ENCODE peak calls at places on chromosomes 5 and 9, in eight cellular contexts. V, O, B, T, D, Y, L and K are unnamed samples. For H3K4me1, the result is how much of the 10 kb centered on the place peaks cover.

GRCh38 chr5:175828676-175829075 is 42.7 kb upstream of the CPLX2 start:
- DNase-seq in V (no peak), O (no peak), B (no peak), T (no peak), D (no peak), Y (no peak), L (no peak), K (no peak)

GRCh38 chr5:43193171-43193951 is 1.3 kb downstream of the NIM1K start:
- DNase-seq in V (peak), O (peak), B (no peak), T (peak), D (no peak), Y (no peak), L (no peak), K (no peak)

GRCh38 chr5:180069589-180070247 is 1.8 kb downstream of the RNF130 start:
- DNase-seq in V (no peak), O (no peak), B (no peak), T (no peak), D (no peak), Y (no peak), L (no peak), K (no peak)

GRCh38 chr9:112655633-112656032 is 62.3 kb downstream of the INIP start:
- DNase-seq in V (no peak), O (no peak), B (no peak), T (no peak), D (no peak), Y (no peak), L (no peak), K (no peak)

GRCh38 chr9:116278326-116278725 is 124.7 kb downstream of the PAPPA start:
- DNase-seq in V (no peak), O (no peak), B (no peak), T (no peak), D (no peak), Y (no peak), L (no peak), K (no peak)

GRCh38 chr5:36786613-36787012 is 90.0 kb upstream of the NIPBL start:
- DNase-seq in V (no peak), O (no peak), B (no peak), T (no peak), D (no peak), Y (no peak), L (no peak), K (no peak)

GRCh38 chr5:52693279-52693678 is 94.4 kb upstream of the ITGA1 start:
- DNase-seq in V (no peak), O (peak), B (no peak), T (no peak), D (no peak), Y (no peak), L (no peak), K (no peak)

GRCh38 chr5:10338996-10339903 is 14.2 kb upstream of the MARCHF6 start:
- DNase-seq in V (no peak), O (no peak), B (no peak), T (no peak), D (no peak), Y (no peak), L (no peak), K (no peak)

GRCh38 chr9:120875954-120876841 is 790 bp downstream of the PHF19 start:
- DNase-seq in V (peak), O (peak), B (peak), T (peak), D (peak), Y (no peak), L (peak), K (no peak)

GRCh38 chr9:64061013-64061627 is 1223.9 kb downstream of the FOXD4L5 start:
- DNase-seq in V (no peak), O (no peak), B (no peak), T (no peak), D (no peak), Y (no peak), L (no peak), K (no peak)

GRCh38 chr5:116837876-116838568 is 263.4 kb upstream of the SEMA6A start:
- DNase-seq in V (no peak), O (no peak), B (no peak), T (no peak), D (no peak), Y (no peak), L (no peak), K (no peak)

GRCh38 chr5:116842514-116842924 is 267.9 kb upstream of the SEMA6A start:
- DNase-seq in V (no peak), O (no peak), B (no peak), T (no peak), D (no peak), Y (no peak), L (no peak), K (no peak)

GRCh38 chr5:116844015-116844414 is 269.4 kb upstream of the SEMA6A start:
- DNase-seq in V (no peak), O (no peak), B (no peak), T (no peak), D (no peak), Y (no peak), L (no peak), K (no peak)

DNA sequence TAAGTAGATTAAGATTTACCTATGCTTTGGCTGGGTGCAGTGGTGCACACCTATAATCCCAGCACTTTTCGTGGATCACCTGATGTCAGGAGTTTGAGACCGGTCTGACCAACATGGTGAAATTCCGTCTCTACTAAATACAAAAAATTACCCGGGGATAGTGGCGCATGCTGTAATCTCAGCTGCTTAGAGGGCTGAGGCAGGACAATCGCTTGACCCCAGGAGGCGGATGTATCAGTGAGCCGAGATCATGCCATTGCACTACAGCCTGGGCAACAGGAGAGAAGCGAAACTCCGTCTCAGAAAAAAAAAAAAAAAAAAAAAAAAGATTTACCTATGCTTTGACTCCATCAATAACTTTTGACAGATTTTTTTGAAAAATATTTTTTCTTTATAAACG is 267.1 kb upstream of the SEMA6A start:
- DNase-seq in V (no peak), O (no peak), B (no peak), T (no peak), D (no peak), Y (no peak), L (no peak), K (no peak)
- TF ChIP-seq POLR2A in V (no peak), O (no peak), B (no peak), T (no peak), D (no peak), Y (no peak), L (no peak), K (no peak)

DNA sequence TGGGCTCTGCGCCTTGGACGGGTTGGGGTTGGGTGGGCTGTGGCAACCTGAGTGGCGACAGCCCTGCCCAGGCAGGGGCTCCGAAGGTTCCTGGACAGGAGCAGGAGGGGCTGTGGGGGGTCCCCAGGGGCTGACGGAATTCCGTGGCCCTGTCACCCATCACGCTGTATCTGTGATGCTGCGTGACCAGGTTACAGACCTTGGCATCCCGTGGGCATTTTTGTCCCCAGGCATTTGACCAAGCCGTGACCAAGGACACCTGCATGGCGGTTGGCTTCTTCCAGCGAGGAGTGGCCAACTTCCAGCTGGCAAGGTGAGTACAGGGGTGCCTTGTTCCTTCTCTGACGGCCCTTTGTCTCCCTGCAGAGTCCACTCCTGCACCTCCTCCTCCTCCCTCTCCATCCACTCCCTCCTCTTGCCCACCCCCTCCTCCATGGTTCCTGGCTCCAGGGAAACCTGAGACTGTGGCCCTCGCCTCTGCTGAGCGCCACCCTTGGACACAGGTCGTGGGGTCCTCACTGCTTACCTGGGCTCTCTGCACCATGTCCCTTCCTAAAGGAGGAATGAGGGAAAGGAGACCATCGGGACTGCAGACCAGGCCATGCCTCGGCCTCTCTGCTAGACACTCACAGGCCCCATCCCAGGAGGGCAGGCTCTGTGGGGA is 3.0 kb downstream of the NOXA1 start:
- DNase-seq in V (no peak), O (no peak), B (peak), T (no peak), D (peak), Y (no peak), L (no peak), K (no peak)
- H3K4me1 ChIP-seq in V (under half), O (under half), B (under half), T (under half), D (under half), Y (under half), L (under half), K (under half)

GRCh38 chr5:72957337-72957736 is 1.5 kb downstream of the FCHO2 start:
- DNase-seq in V (no peak), O (no peak), B (no peak), T (no peak), D (no peak), Y (no peak), L (no peak), K (no peak)
- H3K4me3 ChIP-seq in V (peak), O (peak), B (peak), T (peak), D (no peak), Y (peak), L (peak), K (peak)

DNA sequence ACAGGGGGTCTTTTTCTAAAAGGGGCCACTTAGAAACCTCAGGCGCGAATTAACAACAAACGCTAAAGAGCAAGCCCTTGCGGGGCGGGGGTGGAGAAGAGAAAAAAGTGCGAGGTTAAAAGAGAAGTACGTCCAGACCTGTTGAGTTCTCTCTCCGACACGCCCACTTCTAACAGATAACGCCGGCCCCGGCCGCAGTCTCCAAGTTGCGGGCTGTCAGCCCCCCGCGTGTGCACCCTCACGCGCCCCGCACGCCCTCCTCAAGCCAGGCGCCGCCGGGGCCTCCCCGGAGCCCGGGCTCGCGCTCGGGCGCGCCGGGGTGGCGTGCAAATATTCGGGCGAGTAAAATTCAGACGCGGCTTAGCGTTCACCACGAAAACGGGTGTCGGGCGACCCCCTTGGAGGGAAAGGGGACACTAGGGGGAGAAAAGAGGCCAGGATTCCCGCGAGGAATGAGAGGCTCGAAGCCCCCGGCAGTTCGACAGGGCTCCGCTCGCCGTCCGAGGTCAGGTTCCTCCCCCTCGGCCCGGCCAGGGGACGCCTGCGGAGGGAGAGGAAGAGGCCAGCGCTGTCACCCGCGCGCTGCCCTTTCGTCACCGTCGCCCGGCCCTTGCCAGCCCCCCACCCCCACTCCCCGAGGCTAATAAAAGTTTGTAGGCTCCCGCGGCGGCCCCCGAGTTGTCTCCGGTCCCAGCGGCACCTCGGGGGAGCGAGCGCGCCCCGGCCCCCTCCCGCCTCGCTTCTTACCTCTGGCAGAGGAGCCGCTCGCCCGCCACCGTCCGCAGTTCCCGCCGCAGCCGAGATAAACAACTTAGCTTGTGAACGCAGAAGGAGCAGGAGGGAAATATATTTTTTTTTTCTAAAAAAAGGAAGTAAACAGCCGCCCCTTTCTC is 776 bp downstream of the NR3C1 start:
- DNase-seq in V (no peak), O (peak), B (peak), T (peak), D (peak), Y (peak), L (peak), K (no peak)
- TF ChIP-seq POLR2A in V (no peak), O (no peak), B (no peak), T (no peak), D (no peak), Y (no peak), L (no peak), K (no peak)

DNA sequence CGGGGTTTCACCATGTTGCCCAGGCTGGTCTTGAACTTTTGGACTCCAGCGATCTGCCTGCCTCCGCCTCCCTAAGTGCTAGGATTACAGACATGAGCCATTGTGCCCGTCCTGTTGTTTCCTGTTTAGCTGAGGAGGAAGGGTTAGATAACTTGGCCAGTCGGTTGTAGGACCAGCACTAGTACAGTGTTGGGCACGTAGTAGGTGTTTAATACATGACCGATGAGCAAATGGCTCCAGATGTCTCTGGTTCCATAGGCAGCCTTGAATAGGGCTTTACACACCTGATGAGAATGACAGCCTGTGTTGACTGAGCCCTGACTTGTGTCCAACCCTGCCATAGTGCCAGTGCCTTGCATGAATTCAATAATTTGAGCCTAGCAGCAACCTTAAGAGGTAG is 1.8 kb downstream of the EHMT1 start:
- DNase-seq in V (no peak), O (no peak), B (no peak), T (no peak), D (no peak), Y (no peak), L (no peak), K (no peak)
- H3K4me1 ChIP-seq in V (under half), O (under half), B (under half), T (under half), D (under half), Y (under half), L (under half), K (half or more)